ENCODE peak calls at places on chromosomes 13 and 19, in ten cellular contexts. S, R, C, G, K, A, W, X, O and H are unnamed samples.

GRCh38 chr19:7860902-7861618 is 13.1 kb downstream of the PRR36 start:
- DNase-seq in A (no peak), G (peak), C (no peak), S (no peak), K (no peak), W (no peak), R (no peak), X (no peak), O (no peak), H (no peak)

GRCh38 chr13:31982124-31982523 is 49.5 kb upstream of the FRY start:
- DNase-seq in A (no peak), G (no peak), W (no peak), X (peak), R (no peak), S (no peak), O (peak), C (no peak), K (no peak), H (no peak)

GRCh38 chr19:13363954-13364353 is 142.3 kb downstream of the CACNA1A start:
- DNase-seq in X (no peak), W (no peak), O (no peak), S (no peak), K (no peak), A (no peak), C (no peak), R (no peak), G (no peak), H (no peak)

GRCh38 chr19:4519521-4520277 is 1.4 kb upstream of the PLIN4 start:
- DNase-seq in S (no peak), W (no peak), G (peak), R (no peak), X (peak), K (no peak), O (peak), C (no peak), A (no peak), H (no peak)

GRCh38 chr19:17841810-17842662 is 5.7 kb downstream of the JAK3 start:
- DNase-seq in O (peak), K (peak), A (no peak), G (peak), R (peak), S (no peak), C (peak), W (no peak), X (peak), H (no peak)

GRCh38 chr19:3691726-3692125 is 8.5 kb downstream of the PIP5K1C start:
- DNase-seq in K (no peak), X (no peak), W (no peak), G (no peak), S (no peak), O (no peak), R (no peak), C (no peak), A (no peak), H (no peak)

GRCh38 chr19:3655402-3656072 is 28.9 kb upstream of the CACTIN start:
- DNase-seq in R (no peak), W (peak), O (peak), S (no peak), X (peak), A (no peak), G (no peak), K (peak), C (no peak), H (no peak)

GRCh38 chr13:29733069-29733700 is 117.2 kb downstream of the UBL3 start:
- DNase-seq in K (no peak), S (no peak), A (no peak), W (no peak), R (no peak), C (no peak), O (peak), X (no peak), G (no peak), H (no peak)

GRCh38 chr19:54439174-54439851 is 9.7 kb upstream of the LENG8 start:
- DNase-seq in G (no peak), K (peak), A (no peak), R (no peak), S (no peak), X (no peak), W (no peak), C (peak), O (peak), H (no peak)

GRCh38 chr13:28373803-28374202 is 121.1 kb downstream of the FLT1 start:
- DNase-seq in W (no peak), S (no peak), C (no peak), O (no peak), X (no peak), K (no peak), R (no peak), A (no peak), G (no peak), H (no peak)

GRCh38 chr19:55467236-55468053 is 2.9 kb upstream of the C19orf85 start:
- DNase-seq in W (peak), A (no peak), G (peak), R (no peak), C (peak), O (peak), X (peak), S (peak), K (peak), H (peak)

GRCh38 chr19:55227241-55228014 is 1.1 kb downstream of the TMEM86B start:
- DNase-seq in R (no peak), A (no peak), G (no peak), C (no peak), O (no peak), K (no peak), X (no peak), S (no peak), W (no peak), H (no peak)

GRCh38 chr13:30355839-30356238 is 48.5 kb upstream of the KATNAL1 start:
- DNase-seq in S (no peak), G (no peak), X (no peak), W (no peak), C (no peak), R (no peak), O (no peak), A (no peak), K (no peak), H (no peak)

GRCh38 chr19:51439021-51439465 is 19.2 kb downstream of the SIGLEC8 start:
- DNase-seq in S (no peak), O (no peak), R (no peak), C (peak), X (no peak), K (no peak), A (no peak), G (no peak), W (no peak), H (no peak)